ENCODE peak calls at places on chromosomes 13 and 19, in five cellular contexts. G is H1, L is NT2/D1, B is HepG2, F is GM12878. D is an unnamed sample.

GRCh38 chr13:93900735-93901134 is 578.7 kb downstream of the DCT start:
- DNase-seq in G (no peak), L (no peak), B (no peak), F (no peak), D (no peak)

GRCh38 chr19:7554990-7555864 is 19.7 kb downstream of the PNPLA6 start:
- DNase-seq in G (peak; percentile 73), L (no peak), B (no peak), F (no peak), D (peak; percentile 88)

GRCh38 chr19:50639121-50640112 is at the start of gene SYT3:
- DNase-seq in G (no peak), L (no peak), B (no peak), F (no peak), D (peak; percentile 82)

GRCh38 chr19:51810228-51810627 is 15.3 kb downstream of the FPR3 start:
- DNase-seq in G (no peak), L (no peak), B (peak; percentile 68), F (no peak), D (no peak)

GRCh38 chr13:57624565-57625435 is 6.7 kb upstream of the PCDH17 start:
- DNase-seq in G (no peak), L (no peak), B (peak; percentile 56), F (no peak), D (peak; percentile 31)

GRCh38 chr13:41520699-41521630 is 63.6 kb downstream of the RGCC start:
- DNase-seq in G (no peak), L (peak; percentile 6), B (no peak), F (no peak), D (no peak)

GRCh38 chr19:48780684-48781391 is 25.5 kb downstream of the FGF21 start:
- DNase-seq in G (no peak), L (no peak), B (peak; percentile 88), F (peak; percentile 54), D (no peak)

GRCh38 chr13:47413112-47413511 is 516.3 kb upstream of the HTR2A start:
- DNase-seq in G (no peak), L (no peak), B (no peak), F (no peak), D (no peak)

GRCh38 chr13:101327844-101328243 is 88.5 kb downstream of the NALCN start:
- DNase-seq in G (no peak), L (no peak), B (no peak), F (no peak), D (no peak)

GRCh38 chr19:38197937-38198704 is 25.9 kb downstream of the DPF1 start:
- DNase-seq in G (no peak), L (no peak), B (no peak), F (no peak), D (no peak)

GRCh38 chr19:38543807-38544568 is 73.8 kb downstream of the MAP4K1 start:
- DNase-seq in G (no peak), L (peak; percentile 18), B (peak; percentile 79), F (peak; percentile 64), D (peak; percentile 94)

GRCh38 chr13:108609353-108609752 is 20.1 kb upstream of the MYO16 start:
- DNase-seq in G (no peak), L (no peak), B (no peak), F (no peak), D (peak; percentile 7)

GRCh38 chr19:6117534-6117933 is 7.2 kb upstream of the RFX2 start:
- DNase-seq in G (no peak), L (no peak), B (no peak), F (no peak), D (no peak)

GRCh38 chr13:32734511-32734910 is 148.3 kb downstream of the PDS5B start:
- DNase-seq in G (no peak), L (no peak), B (no peak), F (no peak), D (peak; percentile 5)

GRCh38 chr19:4582112-4582553 is 22.6 kb upstream of the SEMA6B start:
- DNase-seq in G (no peak), L (no peak), B (peak; percentile 67), F (no peak), D (no peak)

GRCh38 chr13:40269086-40269485 is 397.4 kb downstream of the FOXO1 start:
- DNase-seq in G (no peak), L (no peak), B (no peak), F (no peak), D (no peak)

GRCh38 chr13:99289674-99290337 is 17.4 kb downstream of the GPR183 start:
- DNase-seq in G (no peak), L (no peak), B (no peak), F (no peak), D (no peak)

GRCh38 chr13:74367193-74367592 is 233.0 kb upstream of the KLF12 start:
- DNase-seq in G (no peak), L (no peak), B (no peak), F (no peak), D (no peak)

GRCh38 chr19:41808663-41809566 is 12.5 kb downstream of the CEACAM3 start:
- DNase-seq in G (no peak), L (no peak), B (no peak), F (no peak), D (no peak)

GRCh38 chr19:48333467-48334384 is 8.4 kb downstream of the EMP3 start:
- DNase-seq in G (no peak), L (peak; percentile 68), B (no peak), F (peak; percentile 82), D (peak; percentile 90)

GRCh38 chr19:42683917-42684513 is 56.3 kb downstream of the PSG3 start:
- DNase-seq in G (no peak), L (peak; percentile 20), B (peak; percentile 5), F (no peak), D (no peak)

GRCh38 chr19:2047449-2048103 is 3.5 kb downstream of the MKNK2 start:
- DNase-seq in G (no peak), L (no peak), B (no peak), F (no peak), D (no peak)

DNA sequence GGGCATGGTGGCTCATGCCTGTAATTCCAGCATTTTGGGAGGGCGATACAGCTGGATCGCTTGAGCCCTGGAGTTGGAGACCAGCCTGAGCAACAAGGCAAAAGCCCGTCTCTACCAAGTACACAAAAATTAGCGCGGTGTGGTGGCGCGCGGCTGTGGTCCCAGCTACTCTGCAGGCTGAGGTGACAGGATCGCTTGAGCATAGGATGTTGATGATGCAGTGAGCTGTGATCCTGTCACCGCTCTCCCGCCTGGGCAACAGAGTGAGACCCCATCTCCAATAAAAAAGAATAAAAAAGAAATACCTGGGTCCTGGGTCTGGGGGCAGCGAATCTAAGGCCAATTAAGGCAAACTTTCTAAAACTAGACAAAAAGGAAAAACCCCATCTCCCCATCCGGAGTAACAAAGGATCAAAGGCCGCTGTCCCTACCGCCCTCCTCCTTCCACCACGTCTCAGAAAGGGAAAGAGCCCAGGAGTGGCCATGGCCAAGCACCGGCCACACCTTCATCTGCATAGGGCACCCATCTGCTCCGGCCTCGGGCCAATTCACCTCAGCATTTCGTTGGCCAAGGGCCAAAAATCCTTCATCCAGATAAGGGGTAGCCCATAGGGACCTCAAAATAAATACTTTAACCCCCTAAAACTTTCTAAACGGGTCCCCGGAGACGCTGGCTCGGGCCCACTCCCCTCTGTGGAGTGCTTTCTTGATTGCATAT is 845 bp downstream of the ZNF320 start:
- DNase-seq in G (no peak), L (no peak), B (no peak), F (no peak), D (peak; percentile 7)
- TF ChIP-seq SUZ12 in G (no peak), L (no peak), B (no peak), F (no peak), D (no peak)

GRCh38 chr19:10782795-10783194 is 53.2 kb downstream of the TMED1 start:
- DNase-seq in G (no peak), L (no peak), B (no peak), F (no peak), D (no peak)

GRCh38 chr19:10773969-10774368 is 56.1 kb downstream of the DNM2 start:
- DNase-seq in G (no peak), L (no peak), B (no peak), F (no peak), D (no peak)

GRCh38 chr19:10780368-10780767 is 55.6 kb downstream of the TMED1 start:
- DNase-seq in G (no peak), L (no peak), B (no peak), F (no peak), D (no peak)

GRCh38 chr19:10774893-10775292 is 57.0 kb downstream of the DNM2 start:
- DNase-seq in G (no peak), L (no peak), B (no peak), F (no peak), D (no peak)

DNA sequence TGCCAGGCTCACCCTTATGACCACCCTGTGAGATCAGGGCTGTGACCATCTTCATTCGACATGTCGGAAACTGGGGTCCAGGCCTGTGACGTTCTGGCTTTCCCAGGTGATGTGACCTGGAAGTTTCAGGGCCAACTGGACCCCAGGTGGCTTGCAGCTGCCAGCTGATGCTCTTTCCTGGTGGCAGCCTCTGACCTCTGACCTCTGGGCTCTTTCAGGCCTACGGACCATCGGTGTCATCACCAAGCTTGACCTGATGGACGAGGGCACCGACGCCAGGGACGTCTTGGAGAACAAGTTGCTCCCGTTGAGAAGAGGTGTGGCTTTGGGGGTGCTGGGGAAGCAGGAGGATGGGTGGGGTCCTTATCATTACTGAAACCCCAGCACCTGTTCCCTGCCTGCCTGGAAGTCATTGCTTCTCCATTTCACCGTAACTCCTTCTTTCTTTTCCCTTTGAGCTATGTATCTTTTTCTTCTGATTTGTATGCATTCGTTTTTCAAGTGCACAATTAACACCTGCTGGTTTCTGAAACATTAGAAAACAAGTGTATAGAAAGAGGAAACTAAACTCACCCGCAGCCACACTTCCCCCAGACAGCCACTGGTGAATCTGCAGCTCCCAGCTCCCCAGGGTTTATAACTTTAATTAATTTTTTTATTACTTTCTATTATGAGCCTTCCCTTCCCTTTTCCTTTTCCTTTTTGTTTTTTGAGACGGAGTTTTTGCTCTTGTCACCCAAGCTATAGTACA is 58.9 kb downstream of the TMED1 start:
- DNase-seq in G (no peak), L (no peak), B (no peak), F (no peak), D (no peak)
- TF ChIP-seq SUZ12 in G (no peak), L (no peak), B (no peak), F (no peak), D (no peak)

GRCh38 chr19:29551774-29552173 is 26.0 kb downstream of the VSTM2B start:
- DNase-seq in G (no peak), L (no peak), B (no peak), F (no peak), D (no peak)
- TF ChIP-seq SUZ12 in G (no peak), L (no peak), B (no peak), F (no peak), D (no peak)

DNA sequence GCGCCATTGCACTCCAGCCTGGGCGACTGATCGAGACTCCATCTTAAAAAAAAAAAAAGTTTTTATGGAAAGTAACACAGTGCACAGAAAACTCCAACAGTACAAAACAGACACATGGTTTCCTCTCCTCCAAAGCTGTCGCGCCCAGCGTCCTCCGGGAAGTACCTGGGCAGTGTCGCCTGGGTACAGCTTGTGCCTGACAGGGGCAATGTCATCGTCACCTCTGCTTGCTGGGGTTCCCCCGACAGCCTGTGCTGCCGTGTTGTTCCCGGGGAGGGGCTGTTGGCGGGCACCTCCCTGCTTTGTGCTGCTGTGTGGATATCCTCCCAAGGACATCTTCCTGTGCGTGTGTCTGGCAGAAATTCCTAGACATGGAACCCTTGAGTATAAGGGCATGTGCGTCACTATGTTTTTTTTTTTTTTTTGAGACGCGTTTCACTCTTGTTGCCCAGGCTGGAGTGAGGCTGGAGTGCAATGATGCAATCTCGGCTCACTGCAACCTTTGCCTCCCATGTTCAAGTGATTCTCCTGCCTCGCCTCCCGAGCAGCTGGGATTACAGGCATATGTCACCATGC is 2.4 kb upstream of the F2RL3 start:
- DNase-seq in G (no peak), L (no peak), B (peak; percentile 52), F (no peak), D (no peak)
- TF ChIP-seq SUZ12 in G (no peak), L (no peak), B (no peak), F (no peak), D (no peak)

DNA sequence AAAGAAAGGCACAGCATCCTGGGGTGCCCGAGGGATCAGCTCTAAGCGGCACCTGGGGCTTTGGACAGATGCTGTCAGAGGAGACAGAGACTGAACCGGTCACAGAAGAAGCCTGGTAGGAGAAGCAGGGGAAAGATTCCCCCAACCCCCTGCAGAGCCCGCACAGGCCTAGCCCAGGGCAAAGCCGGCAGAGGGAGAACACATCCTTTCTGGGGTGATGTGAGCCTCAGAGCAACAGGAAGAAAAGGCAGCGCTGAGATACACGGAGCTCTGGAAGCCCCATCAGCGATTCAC is 101.2 kb downstream of the CRYL1 start:
- DNase-seq in G (no peak), L (no peak), B (no peak), F (no peak), D (no peak)
- TF ChIP-seq SUZ12 in G (no peak), L (no peak), B (no peak), F (no peak), D (no peak)

D was measured in HEK293T.